ENCODE peak calls at places on chromosomes 4 and X, in seven cellular contexts. I is endothelial cell; D is activated CD4-positive, CD25-positive, alpha-beta regulatory T cell; X is stimulated activated CD4-positive, alpha-beta T cell treated with anti-CD3 and anti-CD28 coated beads, Interleukin-4, amount 100 ng/mL, for 48 hours; J is T follicular helper cell; Q is foreskin fibroblast; Z is amniotic stem cell. F is an unnamed sample.

GRCh38 chr4:76001760-76002159 is 5.5 kb downstream of the CXCL9 start:
- DNase-seq in D (no peak), X (no peak), I (no peak), J (no peak), Q (no peak), Z (no peak), F (no peak)

GRCh38 chr4:113050361-113050760 is 908 bp downstream of the ANK2 start:
- DNase-seq in D (no peak), J (no peak), I (no peak), Q (no peak), Z (no peak), X (no peak), F (no peak)

GRCh38 chr4:140653718-140654515 is 85.2 kb upstream of the UCP1 start:
- DNase-seq in Q (peak; percentile 74), D (no peak), I (no peak), X (no peak), J (no peak), Z (no peak), F (no peak)

GRCh38 chr4:26807330-26807729 is 53.3 kb upstream of the STIM2 start:
- DNase-seq in I (no peak), Q (no peak), J (no peak), Z (no peak), D (no peak), X (no peak), F (no peak)

GRCh38 chrX:38817004-38817703 is 15.9 kb downstream of the MID1IP1 start:
- DNase-seq in Z (no peak), X (no peak), I (peak; percentile 12), Q (peak; percentile 55), D (no peak), J (no peak), F (no peak)

GRCh38 chr4:23934915-23935314 is 45.1 kb upstream of the PPARGC1A start:
- DNase-seq in Q (peak; percentile 96), I (no peak), X (no peak), Z (no peak), J (no peak), D (no peak), F (no peak)

GRCh38 chr4:182975806-182976205 is 58.6 kb upstream of the DCTD start:
- DNase-seq in Z (peak; percentile 83), Q (peak; percentile 87), D (no peak), X (no peak), J (no peak), I (no peak), F (no peak)

GRCh38 chr4:48812866-48813265 is 18.0 kb upstream of the OCIAD1 start:
- DNase-seq in J (no peak), I (no peak), Q (no peak), X (no peak), Z (no peak), D (no peak), F (no peak)

GRCh38 chr4:39823193-39823592 is 125.3 kb downstream of the UBE2K start:
- DNase-seq in X (no peak), I (no peak), Q (peak; percentile 53), Z (no peak), J (no peak), D (no peak), F (no peak)

GRCh38 chr4:168839758-168840385 is 170.2 kb downstream of the CBR4 start:
- DNase-seq in Z (no peak), D (no peak), Q (peak; percentile 9), X (no peak), J (no peak), I (no peak), F (no peak)

GRCh38 chr4:123415977-123416376 is 19.4 kb downstream of the SPRY1 start:
- DNase-seq in D (no peak), J (no peak), Z (peak; percentile 23), Q (peak; percentile 36), X (peak; percentile 28), I (no peak), F (no peak)

GRCh38 chrX:38375888-38376287 is 23.5 kb downstream of the OTC start:
- DNase-seq in Z (no peak), I (peak; percentile 18), J (no peak), Q (peak; percentile 15), X (no peak), D (no peak), F (no peak)

GRCh38 chr4:147071341-147071740 is 125.7 kb upstream of the TTC29 start:
- DNase-seq in Q (no peak), Z (no peak), X (no peak), D (no peak), I (no peak), J (no peak), F (no peak)

GRCh38 chrX:120672389-120672788 is 42.5 kb upstream of the C1GALT1C1 start:
- DNase-seq in X (no peak), J (no peak), Q (peak; percentile 90), Z (peak; percentile 14), I (no peak), D (no peak), F (no peak)

GRCh38 chr4:38818441-38818976 is 13.9 kb upstream of the TLR1 start:
- DNase-seq in Q (no peak), D (no peak), X (no peak), J (no peak), I (no peak), Z (no peak), F (no peak)